ENCODE peak calls at places on chromosome 11, in nine cellular contexts. Z is NCI-H2081; F is SJSA1; G is fibroblast of mammary gland; E is activated naive CD4-positive, alpha-beta T cell; X is ecto neural progenitor cell; D is T follicular helper cell; W is stimulated activated CD4-positive, alpha-beta T cell treated with anti-CD3 and anti-CD28 coated beads, Interleukin-1b, Interleukin-23, amount 100 ng/mL, for 48 hours; H is upper lobe of right lung. U is an unnamed sample.

GRCh38 chr11:108734956-108735559 is 70.2 kb downstream of the DDX10 start:
- DNase-seq in X (no peak), Z (peak), F (no peak), E (no peak), G (peak), H (no peak), W (no peak), D (no peak), U (peak)

GRCh38 chr11:8717876-8718753 is 35.5 kb downstream of the RPL27A start:
- DNase-seq in E (no peak), G (peak), X (no peak), Z (no peak), H (no peak), F (peak), D (no peak), W (no peak), U (no peak)

GRCh38 chr11:82458777-82459176 is 274.9 kb downstream of the FAM181B start:
- DNase-seq in X (peak), E (no peak), W (no peak), Z (no peak), H (no peak), D (no peak), G (no peak), F (no peak), U (no peak)

GRCh38 chr11:697028-697491 is 1.4 kb downstream of the TMEM80 start:
- DNase-seq in E (no peak), X (no peak), H (no peak), D (no peak), G (peak), Z (no peak), F (no peak), W (no peak), U (no peak)

GRCh38 chr11:13053255-13053917 is 44.3 kb downstream of the RASSF10 start:
- DNase-seq in X (no peak), H (no peak), G (peak), E (no peak), D (no peak), Z (no peak), W (no peak), F (no peak), U (no peak)

GRCh38 chr11:9314291-9315077 is at the start of gene TMEM41B:
- DNase-seq in X (peak), H (peak), D (peak), G (peak), W (peak), F (peak), E (peak), Z (peak), U (peak)

GRCh38 chr11:45853616-45854219 is 6.4 kb downstream of the CRY2 start:
- DNase-seq in Z (no peak), D (no peak), H (no peak), X (no peak), G (no peak), F (no peak), W (no peak), E (no peak), U (no peak)

GRCh38 chr11:133239530-133239929 is 292.8 kb downstream of the OPCML start:
- DNase-seq in H (no peak), X (no peak), Z (no peak), D (no peak), G (no peak), W (no peak), F (no peak), E (no peak), U (no peak)

GRCh38 chr11:69455969-69456368 is 25.5 kb upstream of the LINC01488 start:
- DNase-seq in Z (no peak), W (no peak), G (no peak), E (no peak), D (no peak), X (no peak), H (no peak), F (no peak), U (no peak)

GRCh38 chr11:12433571-12434061 is 56.2 kb downstream of the PARVA start:
- DNase-seq in W (no peak), G (peak), Z (no peak), D (no peak), F (peak), H (no peak), E (no peak), X (no peak), U (no peak)

GRCh38 chr11:108965602-108966001 is 300.7 kb downstream of the DDX10 start:
- DNase-seq in H (no peak), F (no peak), X (no peak), Z (no peak), E (no peak), G (peak), D (no peak), W (no peak), U (no peak)

GRCh38 chr11:33598426-33599069 is 102.1 kb downstream of the C11orf91 start:
- DNase-seq in G (peak), Z (peak), H (no peak), F (no peak), W (no peak), D (no peak), E (no peak), X (no peak), U (no peak)

U was measured in activated CD8-positive, alpha-beta T cell treated with anti-CD3 and anti-CD28 coated beads for 36 hours.